ENCODE peak calls at places on chromosomes 4 and X, in nine cellular contexts. One of them, this sample, is unnamed.

GRCh38 chrX:134999469-134999868 is 8.7 kb downstream of the SMIM10 start:
- DNase-seq in HT-29: peak; percentile 54
- DNase-seq in WTC11: no peak
- DNase-seq in activated CD4-positive, alpha-beta T cell treated with anti-CD3 and anti-CD28 coated beads for 24 hours: no peak
- DNase-seq in right atrium auricular region: no peak
- DNase-seq in stimulated activated CD8-positive, alpha-beta memory T cell treated with anti-CD3 and anti-CD28 coated beads, Interleukin-15, amount 100 ng/mL, for 1 hour: no peak
- DNase-seq in non-pigmented ciliary epithelial cell: peak; percentile 14
- DNase-seq in foreskin fibroblast: peak; percentile 72
- DNase-seq in neuronal stem cell: no peak
- DNase-seq in this sample: no peak

GRCh38 chrX:20527458-20528099 is 260.9 kb upstream of the RPS6KA3 start:
- DNase-seq in activated CD4-positive, alpha-beta T cell treated with anti-CD3 and anti-CD28 coated beads for 24 hours: no peak
- DNase-seq in foreskin fibroblast: peak; percentile 30
- DNase-seq in WTC11: no peak
- DNase-seq in non-pigmented ciliary epithelial cell: no peak
- DNase-seq in right atrium auricular region: no peak
- DNase-seq in HT-29: peak; percentile 54
- DNase-seq in stimulated activated CD8-positive, alpha-beta memory T cell treated with anti-CD3 and anti-CD28 coated beads, Interleukin-15, amount 100 ng/mL, for 1 hour: no peak
- DNase-seq in neuronal stem cell: no peak
- DNase-seq in this sample: no peak

GRCh38 chrX:20913760-20914159 is 460.5 kb upstream of the CNKSR2 start:
- DNase-seq in neuronal stem cell: peak; percentile 41
- DNase-seq in HT-29: peak; percentile 16
- DNase-seq in stimulated activated CD8-positive, alpha-beta memory T cell treated with anti-CD3 and anti-CD28 coated beads, Interleukin-15, amount 100 ng/mL, for 1 hour: no peak
- DNase-seq in non-pigmented ciliary epithelial cell: no peak
- DNase-seq in right atrium auricular region: no peak
- DNase-seq in foreskin fibroblast: no peak
- DNase-seq in activated CD4-positive, alpha-beta T cell treated with anti-CD3 and anti-CD28 coated beads for 24 hours: no peak
- DNase-seq in WTC11: peak; percentile 39
- DNase-seq in this sample: no peak

GRCh38 chr4:189143255-189143654 is 797.4 kb upstream of the FRG1 start:
- DNase-seq in activated CD4-positive, alpha-beta T cell treated with anti-CD3 and anti-CD28 coated beads for 24 hours: no peak
- DNase-seq in right atrium auricular region: no peak
- DNase-seq in neuronal stem cell: no peak
- DNase-seq in WTC11: no peak
- DNase-seq in stimulated activated CD8-positive, alpha-beta memory T cell treated with anti-CD3 and anti-CD28 coated beads, Interleukin-15, amount 100 ng/mL, for 1 hour: no peak
- DNase-seq in non-pigmented ciliary epithelial cell: no peak
- DNase-seq in HT-29: no peak
- DNase-seq in foreskin fibroblast: no peak
- DNase-seq in this sample: peak; percentile 16

GRCh38 chrX:85897376-85898110 is 149.8 kb downstream of the CHM start:
- DNase-seq in HT-29: no peak
- DNase-seq in WTC11: no peak
- DNase-seq in stimulated activated CD8-positive, alpha-beta memory T cell treated with anti-CD3 and anti-CD28 coated beads, Interleukin-15, amount 100 ng/mL, for 1 hour: no peak
- DNase-seq in neuronal stem cell: no peak
- DNase-seq in activated CD4-positive, alpha-beta T cell treated with anti-CD3 and anti-CD28 coated beads for 24 hours: no peak
- DNase-seq in foreskin fibroblast: no peak
- DNase-seq in right atrium auricular region: no peak
- DNase-seq in non-pigmented ciliary epithelial cell: no peak
- DNase-seq in this sample: no peak

GRCh38 chr4:145097331-145097820 is 620 bp downstream of the ANAPC10 start:
- DNase-seq in foreskin fibroblast: no peak
- DNase-seq in non-pigmented ciliary epithelial cell: no peak
- DNase-seq in WTC11: no peak
- DNase-seq in neuronal stem cell: no peak
- DNase-seq in stimulated activated CD8-positive, alpha-beta memory T cell treated with anti-CD3 and anti-CD28 coated beads, Interleukin-15, amount 100 ng/mL, for 1 hour: no peak
- DNase-seq in right atrium auricular region: no peak
- DNase-seq in HT-29: no peak
- DNase-seq in activated CD4-positive, alpha-beta T cell treated with anti-CD3 and anti-CD28 coated beads for 24 hours: no peak
- DNase-seq in this sample: no peak

GRCh38 chrX:71543316-71543715 is 10.4 kb downstream of the OGT start:
- DNase-seq in stimulated activated CD8-positive, alpha-beta memory T cell treated with anti-CD3 and anti-CD28 coated beads, Interleukin-15, amount 100 ng/mL, for 1 hour: no peak
- DNase-seq in right atrium auricular region: no peak
- DNase-seq in neuronal stem cell: no peak
- DNase-seq in HT-29: no peak
- DNase-seq in activated CD4-positive, alpha-beta T cell treated with anti-CD3 and anti-CD28 coated beads for 24 hours: no peak
- DNase-seq in WTC11: no peak
- DNase-seq in non-pigmented ciliary epithelial cell: peak; percentile 67
- DNase-seq in foreskin fibroblast: peak; percentile 80
- DNase-seq in this sample: no peak

GRCh38 chr4:13240066-13240465 is 244.1 kb downstream of the RAB28 start:
- DNase-seq in foreskin fibroblast: no peak
- DNase-seq in neuronal stem cell: no peak
- DNase-seq in HT-29: no peak
- DNase-seq in stimulated activated CD8-positive, alpha-beta memory T cell treated with anti-CD3 and anti-CD28 coated beads, Interleukin-15, amount 100 ng/mL, for 1 hour: no peak
- DNase-seq in non-pigmented ciliary epithelial cell: no peak
- DNase-seq in activated CD4-positive, alpha-beta T cell treated with anti-CD3 and anti-CD28 coated beads for 24 hours: no peak
- DNase-seq in WTC11: no peak
- DNase-seq in right atrium auricular region: no peak
- DNase-seq in this sample: no peak

GRCh38 chrX:107574711-107575110 is 53.6 kb upstream of the PRPS1 start:
- DNase-seq in non-pigmented ciliary epithelial cell: no peak
- DNase-seq in activated CD4-positive, alpha-beta T cell treated with anti-CD3 and anti-CD28 coated beads for 24 hours: no peak
- DNase-seq in stimulated activated CD8-positive, alpha-beta memory T cell treated with anti-CD3 and anti-CD28 coated beads, Interleukin-15, amount 100 ng/mL, for 1 hour: no peak
- DNase-seq in WTC11: no peak
- DNase-seq in HT-29: no peak
- DNase-seq in neuronal stem cell: no peak
- DNase-seq in foreskin fibroblast: peak; percentile 69
- DNase-seq in right atrium auricular region: no peak
- DNase-seq in this sample: no peak

GRCh38 chr4:153764611-153765368 is 5.0 kb upstream of the RNF175 start:
- DNase-seq in activated CD4-positive, alpha-beta T cell treated with anti-CD3 and anti-CD28 coated beads for 24 hours: no peak
- DNase-seq in neuronal stem cell: no peak
- DNase-seq in non-pigmented ciliary epithelial cell: no peak
- DNase-seq in stimulated activated CD8-positive, alpha-beta memory T cell treated with anti-CD3 and anti-CD28 coated beads, Interleukin-15, amount 100 ng/mL, for 1 hour: no peak
- DNase-seq in right atrium auricular region: no peak
- DNase-seq in HT-29: no peak
- DNase-seq in WTC11: no peak
- DNase-seq in foreskin fibroblast: peak; percentile 57
- DNase-seq in this sample: no peak